ENCODE peak calls at places on chromosomes 1 and 21, in five cellular contexts. One of them, this sample, is unnamed.
A peak's percentile ranks its signal among the peaks of the same experiment; 100 is the strongest.

GRCh38 chr1:82560566-82560965 is 759.8 kb downstream of the ADGRL2 start:
- DNase-seq in AG09309: no peak
- DNase-seq in OCI-LY7: no peak
- DNase-seq in neural progenitor cell: no peak
- DNase-seq in transverse colon: no peak
- DNase-seq in this sample: no peak

GRCh38 chr1:44547837-44548236 is 126.4 kb downstream of the TMEM53 start:
- DNase-seq in AG09309: no peak
- DNase-seq in OCI-LY7: no peak
- DNase-seq in neural progenitor cell: no peak
- DNase-seq in transverse colon: no peak
- DNase-seq in this sample: no peak

GRCh38 chr1:15617874-15618684 is 821 bp downstream of the DDI2 start:
- DNase-seq in AG09309: no peak
- DNase-seq in OCI-LY7: peak; percentile 64
- DNase-seq in neural progenitor cell: no peak
- DNase-seq in transverse colon: peak; percentile 53
- DNase-seq in this sample: peak; percentile 16

GRCh38 chr1:94792876-94793605 is 27.1 kb upstream of the SLC44A3 start:
- DNase-seq in AG09309: peak; percentile 66
- DNase-seq in OCI-LY7: no peak
- DNase-seq in neural progenitor cell: no peak
- DNase-seq in transverse colon: no peak
- DNase-seq in this sample: peak; percentile 68

GRCh38 chr1:46277658-46278373 is 25.6 kb downstream of the LRRC41 start:
- DNase-seq in AG09309: no peak
- DNase-seq in OCI-LY7: no peak
- DNase-seq in neural progenitor cell: no peak
- DNase-seq in transverse colon: no peak
- DNase-seq in this sample: no peak

GRCh38 chr1:24503003-24503751 is 541 bp downstream of the RCAN3 start:
- DNase-seq in AG09309: no peak
- DNase-seq in OCI-LY7: no peak
- DNase-seq in neural progenitor cell: peak; percentile 42
- DNase-seq in transverse colon: peak; percentile 38
- DNase-seq in this sample: no peak

GRCh38 chr1:42223036-42223435 is 58.5 kb upstream of the GUCA2A start:
- DNase-seq in AG09309: no peak
- DNase-seq in OCI-LY7: no peak
- DNase-seq in neural progenitor cell: no peak
- DNase-seq in transverse colon: no peak
- DNase-seq in this sample: no peak

GRCh38 chr1:156706647-156707008 is 1.2 kb upstream of the CRABP2 start:
- DNase-seq in AG09309: peak; percentile 46
- DNase-seq in OCI-LY7: no peak
- DNase-seq in neural progenitor cell: peak; percentile 90
- DNase-seq in transverse colon: peak; percentile 47
- DNase-seq in this sample: no peak

GRCh38 chr1:91611498-91611917 is 110.9 kb downstream of the CDC7 start:
- DNase-seq in AG09309: no peak
- DNase-seq in OCI-LY7: no peak
- DNase-seq in neural progenitor cell: peak; percentile 73
- DNase-seq in transverse colon: peak; percentile 14
- DNase-seq in this sample: no peak

GRCh38 chr1:207952617-207953542 is 42.0 kb upstream of the CD34 start:
- DNase-seq in AG09309: no peak
- DNase-seq in OCI-LY7: no peak
- DNase-seq in neural progenitor cell: no peak
- DNase-seq in transverse colon: no peak
- DNase-seq in this sample: peak; percentile 35

GRCh38 chr1:44670751-44671640 is 3.3 kb downstream of the TMEM53 start:
- DNase-seq in AG09309: no peak
- DNase-seq in OCI-LY7: no peak
- DNase-seq in neural progenitor cell: no peak
- DNase-seq in transverse colon: no peak
- DNase-seq in this sample: no peak

GRCh38 chr1:74380252-74380651 is 132.2 kb downstream of the LRRC53 start:
- DNase-seq in AG09309: no peak
- DNase-seq in OCI-LY7: no peak
- DNase-seq in neural progenitor cell: no peak
- DNase-seq in transverse colon: no peak
- DNase-seq in this sample: no peak

GRCh38 chr1:39919545-39919944 is 17.8 kb upstream of the MYCL start:
- DNase-seq in AG09309: no peak
- DNase-seq in OCI-LY7: peak; percentile 80
- DNase-seq in neural progenitor cell: peak; percentile 77
- DNase-seq in transverse colon: peak; percentile 56
- DNase-seq in this sample: peak; percentile 84

GRCh38 chr1:194342484-194343262 is 1156.3 kb upstream of the B3GALT2 start:
- DNase-seq in AG09309: no peak
- DNase-seq in OCI-LY7: peak; percentile 59
- DNase-seq in neural progenitor cell: peak; percentile 68
- DNase-seq in transverse colon: no peak
- DNase-seq in this sample: no peak

GRCh38 chr1:221801773-221802516 is 60.1 kb upstream of the DUSP10 start:
- DNase-seq in AG09309: peak; percentile 16
- DNase-seq in OCI-LY7: no peak
- DNase-seq in neural progenitor cell: peak; percentile 27
- DNase-seq in transverse colon: no peak
- DNase-seq in this sample: peak; percentile 45

GRCh38 chr1:174877208-174877673 is 122.5 kb upstream of the CACYBP start:
- DNase-seq in AG09309: no peak
- DNase-seq in OCI-LY7: peak; percentile 70
- DNase-seq in neural progenitor cell: peak; percentile 5
- DNase-seq in transverse colon: peak; percentile 22
- DNase-seq in this sample: no peak

GRCh38 chr1:79749607-79750006 is 743.1 kb upstream of the ADGRL4 start:
- DNase-seq in AG09309: no peak
- DNase-seq in OCI-LY7: no peak
- DNase-seq in neural progenitor cell: no peak
- DNase-seq in transverse colon: no peak
- DNase-seq in this sample: no peak

GRCh38 chr1:17265162-17265561 is 16.3 kb downstream of the PADI3 start:
- DNase-seq in AG09309: no peak
- DNase-seq in OCI-LY7: no peak
- DNase-seq in neural progenitor cell: peak; percentile 48
- DNase-seq in transverse colon: no peak
- DNase-seq in this sample: no peak

GRCh38 chr1:46180082-46180616 is 3.9 kb upstream of the P3R3URF start:
- DNase-seq in AG09309: no peak
- DNase-seq in OCI-LY7: peak; percentile 46
- DNase-seq in neural progenitor cell: peak; percentile 54
- DNase-seq in transverse colon: peak; percentile 92
- DNase-seq in this sample: no peak

GRCh38 chr1:45953934-45954333 is 150.5 kb downstream of the MAST2 start:
- DNase-seq in AG09309: no peak
- DNase-seq in OCI-LY7: no peak
- DNase-seq in neural progenitor cell: peak; percentile 69
- DNase-seq in transverse colon: no peak
- DNase-seq in this sample: no peak

GRCh38 chr1:235566092-235566491 is 61.8 kb upstream of the B3GALNT2 start:
- DNase-seq in AG09309: no peak
- DNase-seq in OCI-LY7: no peak
- DNase-seq in neural progenitor cell: peak; percentile 75
- DNase-seq in transverse colon: no peak
- DNase-seq in this sample: no peak

GRCh38 chr1:100130552-100131077 is 2.1 kb downstream of the SASS6 start:
- DNase-seq in AG09309: no peak
- DNase-seq in OCI-LY7: no peak
- DNase-seq in neural progenitor cell: no peak
- DNase-seq in transverse colon: no peak
- DNase-seq in this sample: peak; percentile 29

GRCh38 chr1:221711156-221711577 is 30.7 kb downstream of the DUSP10 start:
- DNase-seq in AG09309: no peak
- DNase-seq in OCI-LY7: no peak
- DNase-seq in neural progenitor cell: no peak
- DNase-seq in transverse colon: no peak
- DNase-seq in this sample: no peak

GRCh38 chr1:42957880-42958487 is 684 bp downstream of the SLC2A1 start:
- DNase-seq in AG09309: no peak
- DNase-seq in OCI-LY7: peak; percentile 80
- DNase-seq in neural progenitor cell: peak; percentile 84
- DNase-seq in transverse colon: peak; percentile 62
- DNase-seq in this sample: peak; percentile 43

GRCh38 chr1:119885903-119886783 is 10.2 kb downstream of the ADAM30 start:
- DNase-seq in AG09309: no peak
- DNase-seq in OCI-LY7: peak; percentile 62
- DNase-seq in neural progenitor cell: peak; percentile 71
- DNase-seq in transverse colon: peak; percentile 69
- DNase-seq in this sample: peak; percentile 64

GRCh38 chr1:181412746-181413145 is 70.6 kb upstream of the CACNA1E start:
- DNase-seq in AG09309: no peak
- DNase-seq in OCI-LY7: no peak
- DNase-seq in neural progenitor cell: no peak
- DNase-seq in transverse colon: no peak
- DNase-seq in this sample: no peak

GRCh38 chr21:42426876-42427480 is 23.3 kb downstream of the UBASH3A start:
- DNase-seq in AG09309: no peak
- DNase-seq in OCI-LY7: no peak
- DNase-seq in neural progenitor cell: no peak
- DNase-seq in transverse colon: peak; percentile 46
- DNase-seq in this sample: no peak

GRCh38 chr1:17122449-17123194 is 3.4 kb upstream of the PADI2 start:
- DNase-seq in AG09309: no peak
- DNase-seq in OCI-LY7: no peak
- DNase-seq in neural progenitor cell: no peak
- DNase-seq in transverse colon: peak; percentile 49
- DNase-seq in this sample: peak; percentile 53

GRCh38 chr1:234608026-234608719 is 1.8 kb downstream of the IRF2BP2 start:
- DNase-seq in AG09309: no peak
- DNase-seq in OCI-LY7: peak; percentile 78
- DNase-seq in neural progenitor cell: peak; percentile 71
- DNase-seq in transverse colon: peak; percentile 84
- DNase-seq in this sample: peak; percentile 95

GRCh38 chr1:23590058-23590783 is 30.9 kb upstream of the ID3 start:
- DNase-seq in AG09309: no peak
- DNase-seq in OCI-LY7: peak; percentile 72
- DNase-seq in neural progenitor cell: no peak
- DNase-seq in transverse colon: no peak
- DNase-seq in this sample: no peak

GRCh38 chr1:27650146-27650526 is 15.2 kb upstream of the FGR start:
- DNase-seq in AG09309: no peak
- DNase-seq in OCI-LY7: no peak
- DNase-seq in neural progenitor cell: no peak
- DNase-seq in transverse colon: no peak
- DNase-seq in this sample: no peak

GRCh38 chr1:17617787-17618557 is 78.5 kb downstream of the ARHGEF10L start:
- DNase-seq in AG09309: no peak
- DNase-seq in OCI-LY7: no peak
- DNase-seq in neural progenitor cell: no peak
- DNase-seq in transverse colon: peak; percentile 31
- DNase-seq in this sample: peak; percentile 12

GRCh38 chr1:156103521-156103947 is 11.0 kb upstream of the LMNA start:
- DNase-seq in AG09309: no peak
- DNase-seq in OCI-LY7: no peak
- DNase-seq in neural progenitor cell: no peak
- DNase-seq in transverse colon: peak; percentile 44
- DNase-seq in this sample: no peak

GRCh38 chr1:18199462-18199861 is 91.9 kb downstream of the IGSF21 start:
- DNase-seq in AG09309: no peak
- DNase-seq in OCI-LY7: no peak
- DNase-seq in neural progenitor cell: peak; percentile 80
- DNase-seq in transverse colon: no peak
- DNase-seq in this sample: no peak

GRCh38 chr1:201946224-201946908 is at the start of gene LMOD1:
- DNase-seq in AG09309: peak; percentile 79
- DNase-seq in OCI-LY7: no peak
- DNase-seq in neural progenitor cell: peak; percentile 95
- DNase-seq in transverse colon: peak; percentile 82
- DNase-seq in this sample: peak; percentile 88

GRCh38 chr1:201944002-201944401 is 2.3 kb downstream of the LMOD1 start:
- DNase-seq in AG09309: no peak
- DNase-seq in OCI-LY7: no peak
- DNase-seq in neural progenitor cell: no peak
- DNase-seq in transverse colon: no peak
- DNase-seq in this sample: no peak

GRCh38 chr1:201945157-201945556 is 1.2 kb downstream of the LMOD1 start:
- DNase-seq in AG09309: no peak
- DNase-seq in OCI-LY7: no peak
- DNase-seq in neural progenitor cell: peak; percentile 56
- DNase-seq in transverse colon: no peak
- DNase-seq in this sample: no peak

GRCh38 chr1:201945863-201946223 is 505 bp downstream of the LMOD1 start:
- DNase-seq in AG09309: no peak
- DNase-seq in OCI-LY7: no peak
- DNase-seq in neural progenitor cell: no peak
- DNase-seq in transverse colon: no peak
- DNase-seq in this sample: no peak

GRCh38 chr1:201944639-201945038 is 1.7 kb downstream of the LMOD1 start:
- DNase-seq in AG09309: no peak
- DNase-seq in OCI-LY7: no peak
- DNase-seq in neural progenitor cell: no peak
- DNase-seq in transverse colon: no peak
- DNase-seq in this sample: no peak
- H3K4me3 ChIP-seq in AG09309: peak overlapping the region; percentile 17
- H3K4me3 ChIP-seq in OCI-LY7: no peak overlapping the region
- H3K4me3 ChIP-seq in neural progenitor cell: no peak overlapping the region
- H3K4me3 ChIP-seq in transverse colon: peak overlapping the region; percentile 40
- H3K4me3 ChIP-seq in this sample: no peak overlapping the region

GRCh38 chr1:103211073-103211472 is 102.8 kb upstream of the COL11A1 start:
- DNase-seq in AG09309: no peak
- DNase-seq in OCI-LY7: no peak
- DNase-seq in neural progenitor cell: no peak
- DNase-seq in transverse colon: no peak
- DNase-seq in this sample: peak; percentile 10

DNA sequence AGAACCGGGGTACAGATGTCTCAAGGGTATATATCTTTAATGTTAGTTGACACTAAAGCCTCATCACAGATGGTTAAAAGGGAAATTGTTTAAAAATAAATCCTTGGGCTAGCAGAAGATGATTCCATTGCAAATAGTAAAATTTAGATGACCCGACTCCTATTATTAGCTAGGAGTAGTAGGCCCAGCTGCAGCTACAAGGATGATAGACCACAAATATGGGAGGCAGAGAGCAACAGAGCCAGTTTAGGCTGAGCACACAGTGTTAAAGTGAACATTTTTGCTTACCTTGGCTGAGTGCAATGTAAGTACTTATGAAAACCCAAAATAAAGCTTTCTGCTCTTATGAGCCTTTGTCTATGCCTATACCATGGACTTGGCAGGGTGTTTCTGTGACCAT is 100.5 kb upstream of the COL11A1 start:
- DNase-seq in AG09309: no peak
- DNase-seq in OCI-LY7: no peak
- DNase-seq in neural progenitor cell: no peak
- DNase-seq in transverse colon: no peak
- DNase-seq in this sample: no peak
- TF ChIP-seq CTCF in AG09309: no peak
- TF ChIP-seq CTCF in OCI-LY7: no peak
- TF ChIP-seq CTCF in neural progenitor cell: no peak
- TF ChIP-seq CTCF in transverse colon: no peak
- TF ChIP-seq CTCF in this sample: no peak

GRCh38 chr1:21665711-21666571 is 3.2 kb downstream of the RAP1GAP start:
- DNase-seq in AG09309: no peak
- DNase-seq in OCI-LY7: no peak
- DNase-seq in neural progenitor cell: no peak
- DNase-seq in transverse colon: no peak
- DNase-seq in this sample: no peak
- H3K4me3 ChIP-seq in AG09309: no peak overlapping the region
- H3K4me3 ChIP-seq in OCI-LY7: no peak overlapping the region
- H3K4me3 ChIP-seq in neural progenitor cell: no peak overlapping the region
- H3K4me3 ChIP-seq in transverse colon: no peak overlapping the region
- H3K4me3 ChIP-seq in this sample: no peak overlapping the region

GRCh38 chr21:44761011-44761729 is 40.5 kb downstream of the UBE2G2 start:
- DNase-seq in AG09309: no peak
- DNase-seq in OCI-LY7: peak; percentile 45
- DNase-seq in neural progenitor cell: peak; percentile 53
- DNase-seq in transverse colon: peak; percentile 50
- DNase-seq in this sample: no peak
- TF ChIP-seq CTCF in AG09309: peak; percentile 17
- TF ChIP-seq CTCF in OCI-LY7: peak; percentile 77
- TF ChIP-seq CTCF in neural progenitor cell: peak; percentile 66
- TF ChIP-seq CTCF in transverse colon: peak; percentile 59
- TF ChIP-seq CTCF in this sample: peak; percentile 20